ENCODE peak calls at places on chromosomes 7 and 10, in eight cellular contexts. G, I, A, T, L, V, F and J are unnamed samples.
A peak's percentile ranks its signal among the peaks of the same experiment; 100 is the strongest.

GRCh38 chr7:16738014-16738688 is 15.4 kb upstream of the TSPAN13 start:
- DNase-seq in G (no peak), I (no peak), A (no peak), T (no peak), L (no peak), V (no peak), F (no peak), J (no peak)

GRCh38 chr10:62433181-62433692 is 59.1 kb downstream of the ZNF365 start:
- DNase-seq in G (peak; percentile 66), I (peak; percentile 99), A (peak; percentile 20), T (peak; percentile 45), L (peak; percentile 84), V (peak; percentile 78), F (no peak), J (peak; percentile 27)

GRCh38 chr10:99172130-99172738 is 63.4 kb downstream of the HPSE2 start:
- DNase-seq in G (peak; percentile 44), I (no peak), A (no peak), T (no peak), L (no peak), V (peak; percentile 27), F (peak; percentile 32), J (no peak)

GRCh38 chr7:14717711-14718304 is 184.7 kb downstream of the DGKB start:
- DNase-seq in G (no peak), I (peak; percentile 3), A (no peak), T (no peak), L (no peak), V (no peak), F (no peak), J (no peak)

GRCh38 chr10:97596101-97597055 is 6.9 kb downstream of the C10orf62 start:
- DNase-seq in G (peak; percentile 70), I (peak; percentile 94), A (no peak), T (peak; percentile 79), L (peak; percentile 89), V (peak; percentile 78), F (peak; percentile 64), J (no peak)

GRCh38 chr10:74875966-74876365 is 49.6 kb downstream of the KAT6B start:
- DNase-seq in G (no peak), I (no peak), A (no peak), T (no peak), L (no peak), V (no peak), F (peak; percentile 44), J (no peak)

GRCh38 chr7:114784177-114784576 is 137.7 kb upstream of the MDFIC start:
- DNase-seq in G (no peak), I (no peak), A (no peak), T (no peak), L (no peak), V (no peak), F (no peak), J (no peak)

GRCh38 chr10:72587568-72587967 is 38.3 kb downstream of the MICU1 start:
- DNase-seq in G (no peak), I (no peak), A (no peak), T (no peak), L (no peak), V (no peak), F (no peak), J (no peak)

GRCh38 chr10:98029149-98030092 is 1.0 kb downstream of the CRTAC1 start:
- DNase-seq in G (no peak), I (no peak), A (no peak), T (no peak), L (no peak), V (no peak), F (no peak), J (no peak)

GRCh38 chr7:635227-635626 is 91.3 kb upstream of the DNAAF5 start:
- DNase-seq in G (no peak), I (no peak), A (no peak), T (no peak), L (no peak), V (no peak), F (no peak), J (no peak)

GRCh38 chr7:637826-638225 is 88.7 kb upstream of the DNAAF5 start:
- DNase-seq in G (no peak), I (no peak), A (no peak), T (no peak), L (no peak), V (no peak), F (no peak), J (no peak)

GRCh38 chr7:638256-639011 is 88.1 kb upstream of the DNAAF5 start:
- DNase-seq in G (no peak), I (no peak), A (no peak), T (no peak), L (no peak), V (no peak), F (no peak), J (no peak)

GRCh38 chr7:633381-634018 is 93.0 kb upstream of the DNAAF5 start:
- DNase-seq in G (no peak), I (no peak), A (no peak), T (no peak), L (no peak), V (no peak), F (no peak), J (no peak)

DNA sequence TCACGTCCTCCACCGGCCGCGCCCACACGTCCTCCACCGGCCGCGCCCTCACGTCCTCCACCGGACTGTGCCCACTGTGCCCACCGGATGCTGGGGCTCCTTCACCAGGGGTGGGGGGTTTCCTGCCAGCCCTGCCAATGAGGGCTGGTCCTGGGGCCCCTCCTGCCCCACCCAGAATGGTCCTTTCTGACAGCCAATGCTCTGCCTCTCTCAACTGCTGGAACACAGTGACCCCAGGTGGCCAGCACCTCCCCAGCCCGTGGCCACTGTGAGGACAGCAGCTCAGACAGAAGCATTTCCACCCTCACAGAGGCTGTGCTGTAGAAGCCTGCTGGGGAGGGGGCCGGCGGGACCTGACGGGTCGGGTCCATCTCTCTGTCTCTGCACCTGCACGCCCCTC is 90.1 kb upstream of the DNAAF5 start:
- DNase-seq in G (peak; percentile 41), I (no peak), A (no peak), T (peak; percentile 26), L (no peak), V (no peak), F (peak; percentile 12), J (no peak)
- TF ChIP-seq CTCF in G (peak; percentile 54), I (peak; percentile 7), A (no peak), T (peak; percentile 39), L (no peak), V (peak; percentile 37), F (peak; percentile 81), J (peak; percentile 52)

GRCh38 chr7:155430606-155431005 is 27.3 kb upstream of the EN2 start:
- DNase-seq in G (no peak), I (no peak), A (no peak), T (no peak), L (no peak), V (no peak), F (no peak), J (no peak)

GRCh38 chr7:155428171-155428834 is 29.6 kb upstream of the EN2 start:
- DNase-seq in G (no peak), I (no peak), A (no peak), T (no peak), L (no peak), V (no peak), F (no peak), J (no peak)

GRCh38 chr7:155431711-155432110 is 26.2 kb upstream of the EN2 start:
- DNase-seq in G (no peak), I (no peak), A (no peak), T (no peak), L (no peak), V (no peak), F (no peak), J (no peak)

GRCh38 chr7:155429651-155430050 is 28.3 kb upstream of the EN2 start:
- DNase-seq in G (no peak), I (no peak), A (no peak), T (no peak), L (no peak), V (no peak), F (no peak), J (no peak)

GRCh38 chr7:155431231-155431630 is 26.7 kb upstream of the EN2 start:
- DNase-seq in G (no peak), I (no peak), A (no peak), T (no peak), L (no peak), V (no peak), F (no peak), J (no peak)
- H3K27me3 ChIP-seq in G (no peaks in the 10 kb centered on the region), I (peaks cover 11% of the 10 kb centered on the region), A (peaks cover 11% of the 10 kb centered on the region), T (peaks cover 68% of the 10 kb centered on the region), L (peaks cover 49% of the 10 kb centered on the region), V (no peaks in the 10 kb centered on the region), F (peaks cover 67% of the 10 kb centered on the region), J (peaks cover 90% of the 10 kb centered on the region)

DNA sequence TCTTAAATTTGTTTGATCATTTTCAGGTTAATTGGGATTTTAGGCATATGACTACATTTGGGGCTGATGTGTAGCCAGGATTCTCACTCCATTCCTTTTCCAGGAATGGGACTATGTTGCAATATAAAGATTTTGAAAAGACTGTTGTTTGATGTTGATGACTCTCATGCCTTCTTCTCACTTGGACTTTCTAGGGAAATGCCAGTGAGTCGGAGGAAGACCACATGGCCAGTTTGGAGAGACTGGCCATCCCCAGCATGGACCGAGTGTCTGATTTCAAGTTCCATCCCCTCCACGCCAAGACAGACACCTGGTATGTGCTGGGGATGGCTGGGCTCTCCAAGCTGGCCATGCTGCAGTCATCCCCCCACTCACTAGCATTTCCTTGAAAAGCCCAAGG is 5.5 kb downstream of the IGFBP3 start:
- DNase-seq in G (no peak), I (no peak), A (no peak), T (no peak), L (no peak), V (no peak), F (no peak), J (no peak)
- TF ChIP-seq CTCF in G (no peak), I (no peak), A (no peak), T (no peak), L (no peak), V (no peak), F (no peak), J (no peak)

GRCh38 chr7:169854-170172 is 22.6 kb upstream of the FAM20C start:
- DNase-seq in G (no peak), I (no peak), A (no peak), T (no peak), L (peak; percentile 33), V (no peak), F (no peak), J (no peak)
- H3K27me3 ChIP-seq in G (no peaks in the 10 kb centered on the region), I (no peaks in the 10 kb centered on the region), A (no peaks in the 10 kb centered on the region), T (peaks cover 6% of the 10 kb centered on the region), L (no peaks in the 10 kb centered on the region), V (no peaks in the 10 kb centered on the region), F (peaks cover 81% of the 10 kb centered on the region), J (peaks cover 49% of the 10 kb centered on the region)